ENCODE peak calls at places on chromosomes 5 and 9, in ten cellular contexts. I is prostate gland, W is transverse colon, C is K562, E is stomach, B is esophagus muscularis mucosa, F is upper lobe of left lung, J is sigmoid colon, Z is breast epithelium, R is spleen. N is an unnamed sample.

GRCh38 chr9:78972303-78973002 is 599.3 kb upstream of the TLE4 start:
- DNase-seq in I (no peak), W (no peak), C (no peak), E (no peak), B (no peak), F (no peak), J (no peak), Z (no peak), R (no peak), N (no peak)

GRCh38 chr5:168270446-168270845 is 21.0 kb upstream of the WWC1 start:
- DNase-seq in I (no peak), W (peak), C (no peak), E (no peak), B (no peak), F (no peak), J (no peak), Z (no peak), R (no peak), N (no peak)

GRCh38 chr5:143874312-143874711 is 62.4 kb downstream of the HMHB1 start:
- DNase-seq in I (no peak), W (no peak), C (no peak), E (no peak), B (no peak), F (no peak), J (no peak), Z (no peak), R (no peak), N (no peak)

GRCh38 chr5:111680737-111681413 is 76.1 kb downstream of the NREP start:
- DNase-seq in I (peak), W (peak), C (no peak), E (peak), B (peak), F (no peak), J (peak), Z (no peak), R (no peak), N (peak)

GRCh38 chr5:148844433-148845279 is 18.2 kb downstream of the ADRB2 start:
- DNase-seq in I (no peak), W (no peak), C (no peak), E (no peak), B (no peak), F (no peak), J (no peak), Z (no peak), R (no peak), N (no peak)

GRCh38 chr5:2254880-2255750 is 372.4 kb upstream of the IRX4 start:
- DNase-seq in I (no peak), W (no peak), C (no peak), E (no peak), B (peak), F (peak), J (no peak), Z (no peak), R (no peak), N (no peak)

GRCh38 chr9:81819859-81820546 is 108.2 kb upstream of the SPATA31D4 start:
- DNase-seq in I (no peak), W (no peak), C (no peak), E (no peak), B (no peak), F (no peak), J (no peak), Z (no peak), R (no peak), N (no peak)

GRCh38 chr5:74660146-74660545 is 19.6 kb upstream of the ENC1 start:
- DNase-seq in I (no peak), W (no peak), C (no peak), E (no peak), B (peak), F (no peak), J (no peak), Z (no peak), R (no peak), N (no peak)

GRCh38 chr5:180353226-180353962 is at the start of gene GFPT2:
- DNase-seq in I (peak), W (peak), C (peak), E (peak), B (peak), F (peak), J (peak), Z (peak), R (peak), N (peak)

GRCh38 chr5:33120671-33121070 is 320.1 kb upstream of the TARS1 start:
- DNase-seq in I (no peak), W (no peak), C (no peak), E (no peak), B (no peak), F (no peak), J (no peak), Z (no peak), R (no peak), N (no peak)

GRCh38 chr5:169300468-169301385 is at the start of gene SLIT3:
- DNase-seq in I (peak), W (peak), C (peak), E (peak), B (peak), F (peak), J (peak), Z (peak), R (peak), N (no peak)

GRCh38 chr5:57841671-57842375 is 359.2 kb upstream of the ACTBL2 start:
- DNase-seq in I (no peak), W (no peak), C (no peak), E (no peak), B (no peak), F (no peak), J (no peak), Z (no peak), R (no peak), N (no peak)

GRCh38 chr9:20606637-20607036 is 15.7 kb downstream of the MLLT3 start:
- DNase-seq in I (no peak), W (no peak), C (no peak), E (no peak), B (no peak), F (no peak), J (peak), Z (no peak), R (no peak), N (no peak)

GRCh38 chr5:103456476-103456875 is 106.1 kb downstream of the NUDT12 start:
- DNase-seq in I (no peak), W (no peak), C (no peak), E (no peak), B (no peak), F (no peak), J (no peak), Z (no peak), R (no peak), N (no peak)

GRCh38 chr5:79346420-79346824 is 110.5 kb downstream of the JMY start:
- DNase-seq in I (no peak), W (no peak), C (peak), E (no peak), B (no peak), F (no peak), J (no peak), Z (no peak), R (no peak), N (no peak)

GRCh38 chr5:16616536-16617271 is at the start of gene RETREG1:
- DNase-seq in I (peak), W (peak), C (peak), E (peak), B (no peak), F (peak), J (peak), Z (peak), R (peak), N (peak)

GRCh38 chr9:107637421-107638420 is 148.2 kb upstream of the KLF4 start:
- DNase-seq in I (peak), W (peak), C (no peak), E (peak), B (peak), F (peak), J (peak), Z (peak), R (peak), N (peak)

GRCh38 chr5:15682566-15682965 is 182.6 kb downstream of the FBXL7 start:
- DNase-seq in I (no peak), W (no peak), C (no peak), E (no peak), B (no peak), F (no peak), J (no peak), Z (no peak), R (no peak), N (no peak)

GRCh38 chr9:69809304-69809863 is 11.2 kb upstream of the CFAP95 start:
- DNase-seq in I (no peak), W (no peak), C (no peak), E (no peak), B (no peak), F (no peak), J (no peak), Z (no peak), R (no peak), N (no peak)

GRCh38 chr9:136276716-136277115 is 27.2 kb downstream of the CCDC187 start:
- DNase-seq in I (no peak), W (no peak), C (no peak), E (no peak), B (no peak), F (peak), J (no peak), Z (no peak), R (no peak), N (no peak)

GRCh38 chr5:126007841-126008240 is 415.4 kb upstream of the GRAMD2B start:
- DNase-seq in I (no peak), W (no peak), C (no peak), E (no peak), B (no peak), F (no peak), J (no peak), Z (no peak), R (no peak), N (no peak)

GRCh38 chr5:148107608-148108007 is 43.8 kb downstream of the SPINK5 start:
- DNase-seq in I (no peak), W (no peak), C (no peak), E (no peak), B (no peak), F (no peak), J (no peak), Z (no peak), R (no peak), N (no peak)

GRCh38 chr9:109794361-109795012 is 14.5 kb downstream of the PALM2AKAP2 start:
- DNase-seq in I (no peak), W (no peak), C (no peak), E (no peak), B (no peak), F (no peak), J (no peak), Z (no peak), R (no peak), N (no peak)

GRCh38 chr5:157457391-157457790 is 2.6 kb upstream of the NIPAL4 start:
- DNase-seq in I (no peak), W (no peak), C (no peak), E (no peak), B (no peak), F (no peak), J (no peak), Z (no peak), R (no peak), N (no peak)

GRCh38 chr5:98341038-98341710 is 432.3 kb upstream of the RGMB start:
- DNase-seq in I (no peak), W (no peak), C (no peak), E (no peak), B (no peak), F (no peak), J (no peak), Z (no peak), R (no peak), N (no peak)

GRCh38 chr9:2502760-2503159 is 118.8 kb upstream of the VLDLR start:
- DNase-seq in I (no peak), W (no peak), C (no peak), E (no peak), B (no peak), F (no peak), J (no peak), Z (no peak), R (no peak), N (no peak)

GRCh38 chr5:111641533-111642230 is 115.3 kb downstream of the NREP start:
- DNase-seq in I (no peak), W (no peak), C (no peak), E (no peak), B (no peak), F (no peak), J (no peak), Z (no peak), R (no peak), N (no peak)

GRCh38 chr9:114237781-114238180 is 82.4 kb downstream of the COL27A1 start:
- DNase-seq in I (no peak), W (no peak), C (no peak), E (no peak), B (no peak), F (no peak), J (no peak), Z (no peak), R (no peak), N (no peak)

GRCh38 chr5:150078802-150079654 is 7.3 kb downstream of the CSF1R start:
- DNase-seq in I (no peak), W (no peak), C (no peak), E (peak), B (no peak), F (no peak), J (no peak), Z (no peak), R (no peak), N (peak)

GRCh38 chr9:84852902-84853301 is 183.4 kb downstream of the NTRK2 start:
- DNase-seq in I (no peak), W (no peak), C (no peak), E (no peak), B (no peak), F (no peak), J (no peak), Z (no peak), R (no peak), N (no peak)

GRCh38 chr9:130177898-130178805 is 5.9 kb downstream of the NCS1 start:
- DNase-seq in I (no peak), W (no peak), C (no peak), E (no peak), B (no peak), F (no peak), J (no peak), Z (no peak), R (no peak), N (no peak)

GRCh38 chr9:123933401-123933800 is 3.5 kb upstream of the DENND1A start:
- DNase-seq in I (no peak), W (no peak), C (peak), E (no peak), B (no peak), F (no peak), J (no peak), Z (no peak), R (no peak), N (no peak)

GRCh38 chr5:139403787-139404483 is at the start of gene SPATA24:
- DNase-seq in I (peak), W (peak), C (peak), E (peak), B (peak), F (peak), J (peak), Z (peak), R (peak), N (peak)

GRCh38 chr5:172830876-172831662 is 3.0 kb upstream of the ERGIC1 start:
- DNase-seq in I (no peak), W (no peak), C (no peak), E (no peak), B (no peak), F (no peak), J (no peak), Z (no peak), R (no peak), N (no peak)

DNA sequence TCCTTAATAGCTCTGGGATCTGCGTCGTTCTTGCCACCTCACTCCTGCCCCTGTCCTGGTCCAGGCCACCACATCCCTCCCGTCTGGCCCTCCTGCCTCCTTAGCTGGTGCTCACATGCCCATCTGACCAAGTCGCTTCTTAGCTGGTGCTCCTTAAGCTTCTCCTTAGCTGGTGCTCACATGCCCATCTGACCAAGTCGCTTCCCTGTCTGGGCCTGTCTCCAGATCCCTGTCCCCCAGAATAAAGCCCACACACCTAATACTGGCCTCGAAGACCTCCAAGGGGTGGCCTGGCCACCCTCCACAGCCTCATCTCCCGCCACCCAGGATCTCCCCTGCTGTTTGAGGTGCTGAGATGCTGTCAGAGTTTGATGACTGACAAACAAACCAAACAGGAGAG is 31.4 kb upstream of the TTLL11 start:
- DNase-seq in I (no peak), W (no peak), C (no peak), E (no peak), B (no peak), F (no peak), J (peak), Z (no peak), R (no peak), N (no peak)
- H3K27ac ChIP-seq in I (no peak), W (no peak), C (no peak), E (no peak), B (no peak), F (no peak), J (no peak), Z (no peak), R (no peak), N (no peak)

GRCh38 chr5:472656-473343 is 29.8 kb downstream of the EXOC3 start:
- DNase-seq in I (peak), W (peak), C (peak), E (peak), B (no peak), F (peak), J (peak), Z (peak), R (peak), N (peak)
- TF ChIP-seq POLR2AphosphoS5 in I (peak), W (peak), C (peak), E (no peak), B (peak), F (peak), J (peak), Z (no peak), R (peak), N (no peak)

DNA sequence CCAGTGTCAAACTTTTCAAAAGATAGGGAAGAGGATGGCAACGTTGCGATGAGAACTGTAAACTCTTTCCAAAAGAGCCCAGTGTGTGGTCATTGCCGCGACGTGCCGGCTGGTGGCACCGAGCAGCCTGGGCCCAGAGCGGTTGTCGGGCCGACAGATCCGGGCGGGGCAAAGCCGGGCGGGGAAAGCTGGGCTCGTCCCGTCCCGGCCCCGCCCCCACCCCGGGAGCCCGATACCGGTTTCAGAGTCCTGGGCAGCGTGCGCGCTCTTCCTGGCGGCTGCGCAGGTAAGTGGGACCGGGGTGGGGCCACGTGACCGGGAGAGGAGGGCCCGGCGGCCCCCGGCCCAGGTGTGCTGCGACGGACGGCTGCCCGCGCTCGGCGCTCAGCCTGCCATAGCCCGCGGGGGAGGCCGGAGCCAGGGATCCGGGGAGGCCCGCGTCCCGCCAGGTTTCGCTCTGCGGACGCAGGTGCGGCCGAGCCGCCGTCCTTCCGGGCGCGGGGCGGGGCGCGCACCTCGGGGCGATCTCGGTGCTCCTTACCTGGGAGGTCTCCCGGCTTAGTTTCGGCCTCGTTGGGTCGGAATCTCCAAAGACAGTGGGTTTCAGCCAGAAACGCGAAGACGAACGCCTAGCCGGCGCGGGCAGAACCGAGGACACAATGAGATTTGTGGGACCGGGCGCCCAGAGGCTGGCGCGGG is at the start of gene MARVELD2:
- DNase-seq in I (peak), W (peak), C (no peak), E (peak), B (no peak), F (peak), J (no peak), Z (peak), R (peak), N (peak)
- TF ChIP-seq POLR2A in I (peak), W (peak), C (no peak), E (no peak), B (no peak), F (peak), J (peak), Z (no peak), R (no peak), N (no peak)

DNA sequence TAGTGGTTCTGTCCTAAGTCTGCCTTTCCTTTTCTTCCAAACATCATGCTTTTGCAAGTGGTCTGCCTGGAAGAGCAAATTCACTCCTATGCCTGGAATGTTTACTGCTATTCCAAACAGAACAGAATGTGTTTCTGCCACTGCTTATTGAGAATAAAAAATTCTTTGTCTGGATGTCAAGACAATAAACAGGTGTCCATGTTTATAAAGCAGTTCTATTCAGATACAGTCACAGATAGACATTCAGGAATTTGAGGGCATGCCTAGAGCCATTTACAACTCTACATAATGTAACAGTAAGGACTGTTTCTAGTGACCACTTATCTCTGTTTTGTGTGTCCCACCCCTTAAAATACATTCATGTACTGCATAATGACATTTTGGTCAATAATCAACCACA is 166.3 kb upstream of the PPP2R2B start:
- DNase-seq in I (no peak), W (no peak), C (no peak), E (no peak), B (no peak), F (no peak), J (no peak), Z (no peak), R (no peak), N (no peak)
- H3K27ac ChIP-seq in I (no peak), W (no peak), C (no peak), E (no peak), B (no peak), F (no peak), J (no peak), Z (no peak), R (no peak), N (no peak)

GRCh38 chr5:93158841-93159240 is 422.2 kb downstream of the NR2F1-AS1 start:
- DNase-seq in I (no peak), W (no peak), C (no peak), E (no peak), B (no peak), F (peak), J (no peak), Z (no peak), R (no peak), N (no peak)

GRCh38 chr5:93164690-93165089 is 416.3 kb downstream of the NR2F1-AS1 start:
- DNase-seq in I (no peak), W (peak), C (no peak), E (no peak), B (no peak), F (no peak), J (no peak), Z (no peak), R (no peak), N (no peak)

GRCh38 chr5:93165559-93165958 is 415.5 kb downstream of the NR2F1-AS1 start:
- DNase-seq in I (no peak), W (no peak), C (no peak), E (no peak), B (no peak), F (no peak), J (no peak), Z (no peak), R (no peak), N (no peak)

GRCh38 chr5:93163010-93163663 is 417.9 kb downstream of the NR2F1-AS1 start:
- DNase-seq in I (no peak), W (no peak), C (no peak), E (no peak), B (no peak), F (no peak), J (no peak), Z (no peak), R (no peak), N (no peak)

DNA sequence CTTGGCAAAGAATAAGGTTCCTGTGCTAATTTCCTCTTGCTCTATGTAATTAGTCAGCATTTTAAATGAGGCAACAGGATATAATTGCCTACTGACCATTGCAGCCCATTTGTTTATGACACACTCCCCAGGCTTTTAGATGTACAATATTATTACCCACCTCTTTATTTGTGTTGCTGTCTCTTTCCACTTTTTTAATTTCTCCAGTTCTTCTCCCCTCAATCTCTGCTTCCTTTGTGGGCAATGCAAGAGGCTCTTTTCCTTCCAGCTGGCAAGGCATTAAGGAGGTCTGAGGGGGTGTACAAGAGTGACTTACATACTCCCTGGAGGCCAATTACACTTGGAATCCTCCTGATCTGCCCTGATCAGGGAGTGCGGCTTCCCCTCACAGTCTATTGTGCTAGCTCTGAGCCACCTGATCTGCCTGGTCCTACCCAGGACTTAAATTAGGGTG is 418.8 kb downstream of the NR2F1-AS1 start:
- DNase-seq in I (no peak), W (no peak), C (no peak), E (no peak), B (no peak), F (no peak), J (no peak), Z (no peak), R (no peak), N (no peak)
- TF ChIP-seq POLR2AphosphoS5 in I (no peak), W (no peak), C (no peak), E (no peak), B (no peak), F (no peak), J (no peak), Z (no peak), R (no peak), N (no peak)